ENCODE peak calls at places on chromosomes 13 and 19, in four cellular contexts. Y, N, H and F are unnamed samples.
A peak's percentile ranks its signal among the peaks of the same experiment; 100 is the strongest.

GRCh38 chr13:102286326-102286725 is 115.5 kb downstream of the FGF14 start:
- DNase-seq in Y (peak; percentile 53), N (no peak), H (no peak), F (no peak)

GRCh38 chr13:98172570-98173405 is 4.3 kb downstream of the RNF113B start:
- DNase-seq in Y (no peak), N (no peak), H (no peak), F (no peak)

GRCh38 chr13:51849145-51850101 is 4.4 kb upstream of the TMEM272 start:
- DNase-seq in Y (peak; percentile 22), N (peak; percentile 56), H (no peak), F (peak; percentile 90)

GRCh38 chr13:27455331-27455855 is 5.0 kb upstream of the MTIF3 start:
- DNase-seq in Y (no peak), N (no peak), H (no peak), F (no peak)

GRCh38 chr13:101942535-101943157 is 459.2 kb downstream of the FGF14 start:
- DNase-seq in Y (no peak), N (no peak), H (no peak), F (no peak)

GRCh38 chr13:71374471-71375041 is 492.4 kb downstream of the DACH1 start:
- DNase-seq in Y (no peak), N (no peak), H (no peak), F (no peak)

GRCh38 chr19:49347835-49348234 is 12.6 kb downstream of the CD37 start:
- DNase-seq in Y (peak; percentile 44), N (peak; percentile 70), H (no peak), F (no peak)

GRCh38 chr19:55362174-55362989 is 678 bp downstream of the GARIN5B start:
- DNase-seq in Y (no peak), N (no peak), H (no peak), F (no peak)

GRCh38 chr19:28184997-28185396 is 1028.0 kb downstream of the UQCRFS1 start:
- DNase-seq in Y (no peak), N (no peak), H (no peak), F (no peak)

GRCh38 chr13:30847697-30848307 is 58.3 kb upstream of the MEDAG start:
- DNase-seq in Y (no peak), N (no peak), H (peak; percentile 40), F (no peak)

GRCh38 chr13:93559718-93560117 is 333.1 kb downstream of the GPC6 start:
- DNase-seq in Y (no peak), N (no peak), H (no peak), F (no peak)

GRCh38 chr19:16265205-16265604 is 59.4 kb upstream of the KLF2 start:
- DNase-seq in Y (no peak), N (no peak), H (no peak), F (no peak)

GRCh38 chr13:76654263-76654662 is 231.9 kb downstream of the KCTD12 start:
- DNase-seq in Y (no peak), N (no peak), H (no peak), F (no peak)

GRCh38 chr13:92188574-92188973 is 790.2 kb downstream of the GPC5 start:
- DNase-seq in Y (no peak), N (no peak), H (no peak), F (no peak)

GRCh38 chr13:84607614-84608013 is 725.3 kb upstream of the SLITRK1 start:
- DNase-seq in Y (no peak), N (no peak), H (no peak), F (no peak)

GRCh38 chr13:106373304-106373988 is 162.0 kb downstream of the EFNB2 start:
- DNase-seq in Y (no peak), N (no peak), H (no peak), F (no peak)

GRCh38 chr13:74243637-74244526 is 109.7 kb upstream of the KLF12 start:
- DNase-seq in Y (no peak), N (no peak), H (no peak), F (no peak)

GRCh38 chr13:52053460-52053859 is 29.0 kb downstream of the UTP14C start:
- DNase-seq in Y (no peak), N (no peak), H (no peak), F (no peak)

GRCh38 chr19:33778089-33778791 is 18.4 kb upstream of the KCTD15 start:
- DNase-seq in Y (peak; percentile 54), N (peak; percentile 95), H (peak; percentile 4), F (no peak)

GRCh38 chr19:46378268-46378667 is 31.4 kb downstream of the PPP5C start:
- DNase-seq in Y (no peak), N (no peak), H (no peak), F (no peak)

GRCh38 chr13:112077729-112078128 is 10.8 kb downstream of the SOX1 start:
- DNase-seq in Y (no peak), N (no peak), H (no peak), F (no peak)

GRCh38 chr19:35249146-35249847 is 495 bp downstream of the LSR start:
- DNase-seq in Y (no peak), N (peak; percentile 64), H (no peak), F (no peak)

GRCh38 chr19:19460258-19460731 is 54.8 kb downstream of the GATAD2A start:
- DNase-seq in Y (no peak), N (no peak), H (no peak), F (no peak)

GRCh38 chr19:19459099-19459498 is 53.6 kb downstream of the GATAD2A start:
- DNase-seq in Y (no peak), N (no peak), H (no peak), F (no peak)

GRCh38 chr19:19460761-19461265 is 54.5 kb downstream of the TSSK6 start:
- DNase-seq in Y (no peak), N (no peak), H (no peak), F (no peak)

GRCh38 chr19:19461306-19461670 is 54.1 kb downstream of the TSSK6 start:
- DNase-seq in Y (no peak), N (no peak), H (no peak), F (no peak)

GRCh38 chr19:19459707-19460251 is 54.3 kb downstream of the GATAD2A start:
- DNase-seq in Y (no peak), N (no peak), H (no peak), F (no peak)
- TF ChIP-seq SIN3A in Y (no peak), N (no peak), H (no peak), F (no peak)

DNA sequence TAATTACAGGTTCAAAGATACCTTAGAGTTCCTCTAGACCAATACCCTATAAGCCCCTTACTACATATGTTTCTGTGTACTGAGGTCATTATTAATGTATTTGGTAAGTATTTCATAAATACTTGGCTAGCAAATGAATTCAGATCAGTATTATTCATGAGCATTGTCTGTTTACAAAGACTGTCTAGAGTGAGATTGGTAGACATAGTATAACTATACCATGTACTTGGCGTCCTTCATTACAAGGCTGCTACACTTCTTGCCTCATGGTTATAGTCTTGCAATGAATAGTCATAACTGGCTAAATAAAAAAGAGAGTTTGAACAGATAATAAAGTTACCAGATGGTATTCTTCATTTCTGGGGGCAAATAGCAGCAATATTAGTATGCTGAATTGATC is 12.1 kb downstream of the SETDB2 start:
- DNase-seq in Y (no peak), N (no peak), H (no peak), F (no peak)
- H3K36me3 ChIP-seq in Y (peaks cover 2% of the 10 kb centered on the region), N (peaks cover 6% of the 10 kb centered on the region), H (no peaks in the 10 kb centered on the region), F (no peaks in the 10 kb centered on the region)

GRCh38 chr13:36151591-36151990 is 20.4 kb upstream of the DCLK1 start:
- DNase-seq in Y (no peak), N (no peak), H (no peak), F (no peak)

GRCh38 chr13:36157475-36157874 is 26.3 kb upstream of the DCLK1 start:
- DNase-seq in Y (no peak), N (no peak), H (no peak), F (no peak)

GRCh38 chr13:36158606-36159005 is 27.4 kb upstream of the DCLK1 start:
- DNase-seq in Y (no peak), N (no peak), H (no peak), F (no peak)

GRCh38 chr13:36160297-36160696 is 29.1 kb upstream of the DCLK1 start:
- DNase-seq in Y (no peak), N (no peak), H (no peak), F (no peak)

GRCh38 chr13:36154567-36155231 is 23.5 kb upstream of the DCLK1 start:
- DNase-seq in Y (no peak), N (no peak), H (no peak), F (peak; percentile 69)
- TF ChIP-seq BRCA1 in Y (no peak), N (no peak), H (no peak), F (no peak)

DNA sequence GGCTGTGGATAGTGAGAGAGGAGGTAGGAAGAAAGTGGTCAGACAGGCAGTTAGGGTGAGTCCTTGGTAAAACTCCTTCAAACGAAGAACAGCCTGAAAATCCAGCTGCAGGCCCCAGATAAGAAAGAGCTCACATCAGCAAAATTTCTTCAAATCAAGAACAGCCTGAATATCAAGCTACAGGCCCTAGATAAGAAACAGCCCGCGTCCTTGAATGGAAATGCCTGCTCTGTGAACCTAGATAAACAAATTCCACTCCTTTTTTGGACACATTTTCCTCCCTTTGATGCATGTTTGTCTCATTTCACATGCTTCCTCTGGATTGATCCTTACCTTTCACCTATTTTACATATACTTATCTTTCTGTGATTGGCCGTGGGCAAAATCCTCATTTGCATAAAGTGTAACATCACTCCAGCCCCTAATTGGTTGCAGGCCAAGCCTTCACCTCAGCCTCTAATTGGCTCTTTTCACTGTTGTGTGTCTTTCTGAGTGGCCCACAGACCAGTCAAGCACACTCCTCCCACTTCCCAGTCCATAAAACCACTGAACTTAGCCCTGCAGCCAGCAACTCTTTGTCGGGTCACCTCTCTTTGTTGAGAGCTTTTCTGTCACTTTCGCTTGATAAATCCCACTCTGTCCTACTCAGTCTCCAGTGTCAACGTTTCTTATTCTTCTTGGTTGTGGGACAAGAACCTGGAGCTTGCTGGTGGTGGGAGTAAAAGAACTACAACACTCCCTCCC is 6.0 kb upstream of the SULT2A1 start:
- DNase-seq in Y (peak; percentile 99), N (peak; percentile 81), H (no peak), F (no peak)
- TF ChIP-seq SIN3A in Y (no peak), N (no peak), H (no peak), F (no peak)

GRCh38 chr19:4849019-4849418 is 17.5 kb upstream of the TICAM1 start:
- DNase-seq in Y (no peak), N (no peak), H (no peak), F (no peak)
- H3K36me3 ChIP-seq in Y (peaks cover 30% of the 10 kb centered on the region), N (peaks cover 47% of the 10 kb centered on the region), H (peaks cover 10% of the 10 kb centered on the region), F (peaks cover 5% of the 10 kb centered on the region)